ENCODE peak calls at places on chromosomes 1 and 21, in five cellular contexts. One of them, this sample, is unnamed.

GRCh38 chr1:150973258-150973825 is 1.3 kb downstream of the CERS2 start:
- DNase-seq in HCT116: no peak
- DNase-seq in MM.1S: peak
- DNase-seq in OCI-LY7: peak
- DNase-seq in GM23248: peak
- DNase-seq in this sample: no peak

GRCh38 chr1:152170287-152170933 is 11.4 kb upstream of the RPTN start:
- DNase-seq in HCT116: no peak
- DNase-seq in MM.1S: peak
- DNase-seq in OCI-LY7: no peak
- DNase-seq in GM23248: no peak
- DNase-seq in this sample: no peak

GRCh38 chr1:3462356-3463012 is 8.0 kb downstream of the ARHGEF16 start:
- DNase-seq in HCT116: no peak
- DNase-seq in MM.1S: no peak
- DNase-seq in OCI-LY7: no peak
- DNase-seq in GM23248: no peak
- DNase-seq in this sample: no peak

GRCh38 chr1:145997156-145998023 is 1.0 kb upstream of the TXNIP start:
- DNase-seq in HCT116: no peak
- DNase-seq in MM.1S: peak
- DNase-seq in OCI-LY7: peak
- DNase-seq in GM23248: no peak
- DNase-seq in this sample: peak

GRCh38 chr1:26038904-26039303 is 7.0 kb downstream of the SLC30A2 start:
- DNase-seq in HCT116: no peak
- DNase-seq in MM.1S: no peak
- DNase-seq in OCI-LY7: no peak
- DNase-seq in GM23248: no peak
- DNase-seq in this sample: no peak

GRCh38 chr1:95046359-95046758 is 26.4 kb downstream of the ALG14 start:
- DNase-seq in HCT116: no peak
- DNase-seq in MM.1S: no peak
- DNase-seq in OCI-LY7: no peak
- DNase-seq in GM23248: no peak
- DNase-seq in this sample: no peak

GRCh38 chr1:55039342-55040082 is at the start of gene PCSK9:
- DNase-seq in HCT116: peak
- DNase-seq in MM.1S: no peak
- DNase-seq in OCI-LY7: no peak
- DNase-seq in GM23248: peak
- DNase-seq in this sample: peak

GRCh38 chr1:160370561-160371345 is 3.9 kb downstream of the NHLH1 start:
- DNase-seq in HCT116: no peak
- DNase-seq in MM.1S: no peak
- DNase-seq in OCI-LY7: no peak
- DNase-seq in GM23248: no peak
- DNase-seq in this sample: peak

GRCh38 chr1:241551759-241552638 is 19.8 kb downstream of the KMO start:
- DNase-seq in HCT116: no peak
- DNase-seq in MM.1S: no peak
- DNase-seq in OCI-LY7: peak
- DNase-seq in GM23248: no peak
- DNase-seq in this sample: no peak

GRCh38 chr1:227549892-227550291 is 13.5 kb upstream of the ZNF678 start:
- DNase-seq in HCT116: no peak
- DNase-seq in MM.1S: no peak
- DNase-seq in OCI-LY7: no peak
- DNase-seq in GM23248: no peak
- DNase-seq in this sample: no peak

GRCh38 chr1:59199734-59200376 is 97.0 kb upstream of the FGGY start:
- DNase-seq in HCT116: no peak
- DNase-seq in MM.1S: no peak
- DNase-seq in OCI-LY7: no peak
- DNase-seq in GM23248: no peak
- DNase-seq in this sample: no peak

GRCh38 chr1:91124989-91125417 is 103.2 kb upstream of the ZNF644 start:
- DNase-seq in HCT116: no peak
- DNase-seq in MM.1S: peak
- DNase-seq in OCI-LY7: no peak
- DNase-seq in GM23248: no peak
- DNase-seq in this sample: no peak

GRCh38 chr21:29477941-29478340 is 179.2 kb downstream of the BACH1 start:
- DNase-seq in HCT116: no peak
- DNase-seq in MM.1S: no peak
- DNase-seq in OCI-LY7: no peak
- DNase-seq in GM23248: peak
- DNase-seq in this sample: no peak

GRCh38 chr1:55813619-55814018 is 598.5 kb upstream of the USP24 start:
- DNase-seq in HCT116: no peak
- DNase-seq in MM.1S: no peak
- DNase-seq in OCI-LY7: no peak
- DNase-seq in GM23248: peak
- DNase-seq in this sample: no peak

GRCh38 chr1:60540176-60540575 is 466.6 kb upstream of the C1orf87 start:
- DNase-seq in HCT116: no peak
- DNase-seq in MM.1S: no peak
- DNase-seq in OCI-LY7: no peak
- DNase-seq in GM23248: no peak
- DNase-seq in this sample: no peak

GRCh38 chr1:167171286-167171929 is 49.3 kb upstream of the POU2F1 start:
- DNase-seq in HCT116: no peak
- DNase-seq in MM.1S: no peak
- DNase-seq in OCI-LY7: no peak
- DNase-seq in GM23248: peak
- DNase-seq in this sample: peak

GRCh38 chr21:36125513-36126121 is 9.3 kb upstream of the CBR3 start:
- DNase-seq in HCT116: no peak
- DNase-seq in MM.1S: peak
- DNase-seq in OCI-LY7: peak
- DNase-seq in GM23248: peak
- DNase-seq in this sample: peak

GRCh38 chr1:167200749-167201148 is 19.9 kb upstream of the POU2F1 start:
- DNase-seq in HCT116: no peak
- DNase-seq in MM.1S: no peak
- DNase-seq in OCI-LY7: no peak
- DNase-seq in GM23248: no peak
- DNase-seq in this sample: no peak

GRCh38 chr21:42552407-42553336 is 39.0 kb downstream of the SLC37A1 start:
- DNase-seq in HCT116: no peak
- DNase-seq in MM.1S: no peak
- DNase-seq in OCI-LY7: no peak
- DNase-seq in GM23248: no peak
- DNase-seq in this sample: no peak

GRCh38 chr1:228445867-228446584 is 29.4 kb upstream of the TRIM17 start:
- DNase-seq in HCT116: no peak
- DNase-seq in MM.1S: peak
- DNase-seq in OCI-LY7: no peak
- DNase-seq in GM23248: peak
- DNase-seq in this sample: peak

GRCh38 chr1:113538225-113538624 is 147.9 kb downstream of the MAGI3 start:
- DNase-seq in HCT116: no peak
- DNase-seq in MM.1S: no peak
- DNase-seq in OCI-LY7: no peak
- DNase-seq in GM23248: peak
- DNase-seq in this sample: no peak

GRCh38 chr1:17485280-17485679 is 45.8 kb upstream of the RCC2 start:
- DNase-seq in HCT116: no peak
- DNase-seq in MM.1S: peak
- DNase-seq in OCI-LY7: peak
- DNase-seq in GM23248: no peak
- DNase-seq in this sample: peak

GRCh38 chr1:22342734-22343191 is 108.9 kb upstream of the ZBTB40 start:
- DNase-seq in HCT116: no peak
- DNase-seq in MM.1S: no peak
- DNase-seq in OCI-LY7: no peak
- DNase-seq in GM23248: no peak
- DNase-seq in this sample: no peak

GRCh38 chr1:212512731-212513559 is 80.2 kb downstream of the NENF start:
- DNase-seq in HCT116: peak
- DNase-seq in MM.1S: no peak
- DNase-seq in OCI-LY7: no peak
- DNase-seq in GM23248: peak
- DNase-seq in this sample: no peak

GRCh38 chr1:44792736-44793502 is 4.9 kb upstream of the BEST4 start:
- DNase-seq in HCT116: no peak
- DNase-seq in MM.1S: no peak
- DNase-seq in OCI-LY7: no peak
- DNase-seq in GM23248: no peak
- DNase-seq in this sample: no peak

GRCh38 chr1:109529895-109530456 is 9.7 kb upstream of the GPR61 start:
- DNase-seq in HCT116: no peak
- DNase-seq in MM.1S: no peak
- DNase-seq in OCI-LY7: no peak
- DNase-seq in GM23248: no peak
- DNase-seq in this sample: no peak

GRCh38 chr1:23947366-23947765 is 12.3 kb upstream of the PNRC2 start:
- DNase-seq in HCT116: no peak
- DNase-seq in MM.1S: no peak
- DNase-seq in OCI-LY7: no peak
- DNase-seq in GM23248: no peak
- DNase-seq in this sample: no peak

GRCh38 chr1:23957096-23957495 is 2.5 kb upstream of the PNRC2 start:
- DNase-seq in HCT116: no peak
- DNase-seq in MM.1S: no peak
- DNase-seq in OCI-LY7: peak
- DNase-seq in GM23248: no peak
- DNase-seq in this sample: no peak

GRCh38 chr1:23953020-23953419 is 6.6 kb upstream of the PNRC2 start:
- DNase-seq in HCT116: no peak
- DNase-seq in MM.1S: no peak
- DNase-seq in OCI-LY7: no peak
- DNase-seq in GM23248: no peak
- DNase-seq in this sample: no peak

DNA sequence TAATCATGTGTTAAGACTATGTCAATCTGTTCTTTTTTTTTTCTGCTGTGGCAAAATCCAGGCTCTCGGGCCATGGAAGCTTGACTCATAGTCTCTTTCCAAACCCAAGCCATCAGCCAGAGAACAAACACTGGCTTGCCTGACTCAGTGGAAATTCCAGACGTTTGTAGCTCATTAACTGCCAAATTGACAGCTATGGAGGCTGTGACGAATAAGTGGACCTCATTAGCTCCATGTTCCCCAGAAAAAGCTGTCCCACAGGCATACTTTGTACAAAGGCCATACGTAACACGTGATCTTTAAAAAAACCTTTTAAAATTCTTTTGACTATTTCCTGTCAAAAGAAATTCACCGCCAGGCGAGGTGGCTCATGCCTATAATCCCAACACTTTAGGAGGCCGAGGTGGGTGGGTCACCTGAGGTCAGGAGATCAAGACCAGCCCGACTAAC is 8.0 kb upstream of the PNRC2 start:
- DNase-seq in HCT116: no peak
- DNase-seq in MM.1S: no peak
- DNase-seq in OCI-LY7: no peak
- DNase-seq in GM23248: peak
- DNase-seq in this sample: no peak
- TF ChIP-seq EZH2phosphoT487 in HCT116: no peak
- TF ChIP-seq EZH2phosphoT487 in MM.1S: no peak
- TF ChIP-seq EZH2phosphoT487 in OCI-LY7: no peak
- TF ChIP-seq EZH2phosphoT487 in GM23248: no peak
- TF ChIP-seq EZH2phosphoT487 in this sample: no peak

GRCh38 chr1:225321784-225322183 is 106.1 kb downstream of the LBR start:
- DNase-seq in HCT116: no peak
- DNase-seq in MM.1S: no peak
- DNase-seq in OCI-LY7: no peak
- DNase-seq in GM23248: no peak
- DNase-seq in this sample: no peak

GRCh38 chr1:225319951-225320350 is 107.9 kb downstream of the LBR start:
- DNase-seq in HCT116: no peak
- DNase-seq in MM.1S: no peak
- DNase-seq in OCI-LY7: no peak
- DNase-seq in GM23248: peak
- DNase-seq in this sample: no peak

GRCh38 chr1:225318706-225319575 is 108.9 kb downstream of the LBR start:
- DNase-seq in HCT116: peak
- DNase-seq in MM.1S: peak
- DNase-seq in OCI-LY7: peak
- DNase-seq in GM23248: peak
- DNase-seq in this sample: peak
- H3K4me2 ChIP-seq in HCT116: no peak
- H3K4me2 ChIP-seq in MM.1S: no peak
- H3K4me2 ChIP-seq in OCI-LY7: no peak
- H3K4me2 ChIP-seq in GM23248: no peak
- H3K4me2 ChIP-seq in this sample: no peak

GRCh38 chr1:5734996-5735395 is 257.2 kb downstream of the NPHP4 start:
- DNase-seq in HCT116: no peak
- DNase-seq in MM.1S: no peak
- DNase-seq in OCI-LY7: no peak
- DNase-seq in GM23248: no peak
- DNase-seq in this sample: no peak
- TF ChIP-seq EZH2phosphoT487 in HCT116: no peak
- TF ChIP-seq EZH2phosphoT487 in MM.1S: no peak
- TF ChIP-seq EZH2phosphoT487 in OCI-LY7: no peak
- TF ChIP-seq EZH2phosphoT487 in GM23248: no peak
- TF ChIP-seq EZH2phosphoT487 in this sample: no peak

GRCh38 chr1:47618830-47619229 is 181.0 kb downstream of the FOXD2 start:
- DNase-seq in HCT116: no peak
- DNase-seq in MM.1S: no peak
- DNase-seq in OCI-LY7: no peak
- DNase-seq in GM23248: no peak
- DNase-seq in this sample: peak
- H3K4me2 ChIP-seq in HCT116: no peak
- H3K4me2 ChIP-seq in MM.1S: no peak
- H3K4me2 ChIP-seq in OCI-LY7: no peak
- H3K4me2 ChIP-seq in GM23248: no peak
- H3K4me2 ChIP-seq in this sample: no peak

GRCh38 chr1:27349784-27350672 is 8.2 kb downstream of the SYTL1 start:
- DNase-seq in HCT116: no peak
- DNase-seq in MM.1S: peak
- DNase-seq in OCI-LY7: no peak
- DNase-seq in GM23248: peak
- DNase-seq in this sample: peak
- TF ChIP-seq EZH2phosphoT487 in HCT116: no peak
- TF ChIP-seq EZH2phosphoT487 in MM.1S: no peak
- TF ChIP-seq EZH2phosphoT487 in OCI-LY7: no peak
- TF ChIP-seq EZH2phosphoT487 in GM23248: no peak
- TF ChIP-seq EZH2phosphoT487 in this sample: no peak

GRCh38 chr1:205616563-205617293 is 15.1 kb downstream of the ELK4 start:
- DNase-seq in HCT116: no peak
- DNase-seq in MM.1S: no peak
- DNase-seq in OCI-LY7: no peak
- DNase-seq in GM23248: no peak
- DNase-seq in this sample: no peak
- H3K4me2 ChIP-seq in HCT116: no peak
- H3K4me2 ChIP-seq in MM.1S: no peak
- H3K4me2 ChIP-seq in OCI-LY7: no peak
- H3K4me2 ChIP-seq in GM23248: no peak
- H3K4me2 ChIP-seq in this sample: no peak

GRCh38 chr1:43315481-43315880 is 14.7 kb downstream of the TIE1 start:
- DNase-seq in HCT116: no peak
- DNase-seq in MM.1S: no peak
- DNase-seq in OCI-LY7: no peak
- DNase-seq in GM23248: no peak
- DNase-seq in this sample: no peak
- TF ChIP-seq EZH2phosphoT487 in HCT116: no peak
- TF ChIP-seq EZH2phosphoT487 in MM.1S: no peak
- TF ChIP-seq EZH2phosphoT487 in OCI-LY7: no peak
- TF ChIP-seq EZH2phosphoT487 in GM23248: no peak
- TF ChIP-seq EZH2phosphoT487 in this sample: no peak

This sample was measured in GM23338.